ENCODE peak calls at places on chromosomes 6 and 20, in five cellular contexts. One of them, this sample, is unnamed.

GRCh38 chr6:71091167-71091566 is 134.3 kb upstream of the B3GAT2 start:
- DNase-seq in B cell: no peak
- DNase-seq in activated CD8-positive, alpha-beta memory T cell treated with anti-CD3 and anti-CD28 coated beads for 24 hours: no peak
- DNase-seq in globus pallidus: no peak
- DNase-seq in HFFc6: no peak
- DNase-seq in this sample: no peak

GRCh38 chr20:61937146-61937962 is 128.3 kb downstream of the TAF4 start:
- DNase-seq in activated CD8-positive, alpha-beta memory T cell treated with anti-CD3 and anti-CD28 coated beads for 24 hours: no peak
- DNase-seq in HFFc6: no peak
- DNase-seq in globus pallidus: no peak
- DNase-seq in B cell: no peak
- DNase-seq in this sample: no peak

GRCh38 chr6:2622683-2623082 is 128.0 kb downstream of the MYLK4 start:
- DNase-seq in B cell: no peak
- DNase-seq in HFFc6: no peak
- DNase-seq in activated CD8-positive, alpha-beta memory T cell treated with anti-CD3 and anti-CD28 coated beads for 24 hours: no peak
- DNase-seq in globus pallidus: no peak
- DNase-seq in this sample: no peak

GRCh38 chr6:41679696-41680095 is 41.4 kb downstream of the MDFI start:
- DNase-seq in HFFc6: no peak
- DNase-seq in activated CD8-positive, alpha-beta memory T cell treated with anti-CD3 and anti-CD28 coated beads for 24 hours: no peak
- DNase-seq in globus pallidus: no peak
- DNase-seq in B cell: no peak
- DNase-seq in this sample: no peak

GRCh38 chr20:17646209-17646717 is 35.8 kb downstream of the RRBP1 start:
- DNase-seq in activated CD8-positive, alpha-beta memory T cell treated with anti-CD3 and anti-CD28 coated beads for 24 hours: no peak
- DNase-seq in HFFc6: no peak
- DNase-seq in B cell: no peak
- DNase-seq in globus pallidus: no peak
- DNase-seq in this sample: no peak

GRCh38 chr20:60116128-60116909 is 158.1 kb downstream of the CDH26 start:
- DNase-seq in globus pallidus: no peak
- DNase-seq in B cell: no peak
- DNase-seq in HFFc6: no peak
- DNase-seq in activated CD8-positive, alpha-beta memory T cell treated with anti-CD3 and anti-CD28 coated beads for 24 hours: no peak
- DNase-seq in this sample: no peak

GRCh38 chr20:41290804-41291389 is 26.6 kb downstream of the ZHX3 start:
- DNase-seq in B cell: no peak
- DNase-seq in HFFc6: no peak
- DNase-seq in globus pallidus: no peak
- DNase-seq in activated CD8-positive, alpha-beta memory T cell treated with anti-CD3 and anti-CD28 coated beads for 24 hours: no peak
- DNase-seq in this sample: no peak

GRCh38 chr6:15464211-15464725 is 198.6 kb downstream of the DTNBP1 start:
- DNase-seq in B cell: peak
- DNase-seq in globus pallidus: no peak
- DNase-seq in HFFc6: no peak
- DNase-seq in activated CD8-positive, alpha-beta memory T cell treated with anti-CD3 and anti-CD28 coated beads for 24 hours: peak
- DNase-seq in this sample: no peak

GRCh38 chr20:49405696-49406095 is 76.8 kb downstream of the KCNB1 start:
- DNase-seq in B cell: no peak
- DNase-seq in HFFc6: no peak
- DNase-seq in globus pallidus: no peak
- DNase-seq in activated CD8-positive, alpha-beta memory T cell treated with anti-CD3 and anti-CD28 coated beads for 24 hours: no peak
- DNase-seq in this sample: no peak

GRCh38 chr6:10599046-10599445 is 77.9 kb downstream of the GCNT2 start:
- DNase-seq in activated CD8-positive, alpha-beta memory T cell treated with anti-CD3 and anti-CD28 coated beads for 24 hours: no peak
- DNase-seq in HFFc6: no peak
- DNase-seq in globus pallidus: no peak
- DNase-seq in B cell: no peak
- DNase-seq in this sample: no peak

GRCh38 chr6:4647414-4648365 is 128.5 kb upstream of the CDYL start:
- DNase-seq in B cell: no peak
- DNase-seq in activated CD8-positive, alpha-beta memory T cell treated with anti-CD3 and anti-CD28 coated beads for 24 hours: peak
- DNase-seq in globus pallidus: peak
- DNase-seq in HFFc6: peak
- DNase-seq in this sample: peak

GRCh38 chr6:37433657-37434271 is 743 bp downstream of the CMTR1 start:
- DNase-seq in B cell: peak
- DNase-seq in activated CD8-positive, alpha-beta memory T cell treated with anti-CD3 and anti-CD28 coated beads for 24 hours: no peak
- DNase-seq in globus pallidus: peak
- DNase-seq in HFFc6: peak
- DNase-seq in this sample: peak

GRCh38 chr6:65709099-65709830 is 2.2 kb upstream of the EYS start:
- DNase-seq in B cell: no peak
- DNase-seq in globus pallidus: no peak
- DNase-seq in HFFc6: no peak
- DNase-seq in activated CD8-positive, alpha-beta memory T cell treated with anti-CD3 and anti-CD28 coated beads for 24 hours: no peak
- DNase-seq in this sample: no peak

GRCh38 chr6:168031411-168032382 is 34.2 kb downstream of the KIF25 start:
- DNase-seq in B cell: no peak
- DNase-seq in globus pallidus: no peak
- DNase-seq in HFFc6: peak
- DNase-seq in activated CD8-positive, alpha-beta memory T cell treated with anti-CD3 and anti-CD28 coated beads for 24 hours: no peak
- DNase-seq in this sample: no peak

GRCh38 chr20:45470262-45470931 is 844 bp downstream of the WFDC2 start:
- DNase-seq in activated CD8-positive, alpha-beta memory T cell treated with anti-CD3 and anti-CD28 coated beads for 24 hours: no peak
- DNase-seq in globus pallidus: peak
- DNase-seq in HFFc6: no peak
- DNase-seq in B cell: peak
- DNase-seq in this sample: peak

GRCh38 chr6:13836170-13836569 is 21.8 kb upstream of the MCUR1 start:
- DNase-seq in B cell: no peak
- DNase-seq in HFFc6: no peak
- DNase-seq in globus pallidus: no peak
- DNase-seq in activated CD8-positive, alpha-beta memory T cell treated with anti-CD3 and anti-CD28 coated beads for 24 hours: no peak
- DNase-seq in this sample: no peak

GRCh38 chr6:117615981-117616961 is 14.0 kb upstream of the GOPC start:
- DNase-seq in activated CD8-positive, alpha-beta memory T cell treated with anti-CD3 and anti-CD28 coated beads for 24 hours: peak
- DNase-seq in B cell: no peak
- DNase-seq in HFFc6: no peak
- DNase-seq in globus pallidus: no peak
- DNase-seq in this sample: no peak

GRCh38 chr6:168403370-168404005 is 37.5 kb upstream of the SMOC2 start:
- DNase-seq in HFFc6: no peak
- DNase-seq in B cell: no peak
- DNase-seq in activated CD8-positive, alpha-beta memory T cell treated with anti-CD3 and anti-CD28 coated beads for 24 hours: no peak
- DNase-seq in globus pallidus: no peak
- DNase-seq in this sample: no peak

GRCh38 chr20:2688041-2688591 is 4.5 kb upstream of the EBF4 start:
- DNase-seq in activated CD8-positive, alpha-beta memory T cell treated with anti-CD3 and anti-CD28 coated beads for 24 hours: peak
- DNase-seq in B cell: no peak
- DNase-seq in globus pallidus: peak
- DNase-seq in HFFc6: no peak
- DNase-seq in this sample: peak

GRCh38 chr6:69578366-69578890 is 218.4 kb downstream of the LMBRD1 start:
- DNase-seq in globus pallidus: no peak
- DNase-seq in activated CD8-positive, alpha-beta memory T cell treated with anti-CD3 and anti-CD28 coated beads for 24 hours: no peak
- DNase-seq in HFFc6: no peak
- DNase-seq in B cell: no peak
- DNase-seq in this sample: peak

GRCh38 chr20:51129201-51129671 is 106.3 kb upstream of the KCNG1 start:
- DNase-seq in HFFc6: no peak
- DNase-seq in B cell: no peak
- DNase-seq in activated CD8-positive, alpha-beta memory T cell treated with anti-CD3 and anti-CD28 coated beads for 24 hours: no peak
- DNase-seq in globus pallidus: no peak
- DNase-seq in this sample: no peak

GRCh38 chr20:8156603-8157079 is 24.6 kb downstream of the PLCB1 start:
- DNase-seq in B cell: no peak
- DNase-seq in HFFc6: peak
- DNase-seq in activated CD8-positive, alpha-beta memory T cell treated with anti-CD3 and anti-CD28 coated beads for 24 hours: no peak
- DNase-seq in globus pallidus: no peak
- DNase-seq in this sample: no peak

GRCh38 chr20:4883546-4883945 is 117.8 kb downstream of the SLC23A2 start:
- DNase-seq in B cell: no peak
- DNase-seq in HFFc6: no peak
- DNase-seq in activated CD8-positive, alpha-beta memory T cell treated with anti-CD3 and anti-CD28 coated beads for 24 hours: peak
- DNase-seq in globus pallidus: no peak
- DNase-seq in this sample: no peak

GRCh38 chr6:42239736-42240375 is 22.2 kb upstream of the MRPS10 start:
- DNase-seq in globus pallidus: no peak
- DNase-seq in activated CD8-positive, alpha-beta memory T cell treated with anti-CD3 and anti-CD28 coated beads for 24 hours: no peak
- DNase-seq in HFFc6: peak
- DNase-seq in B cell: no peak
- DNase-seq in this sample: no peak

GRCh38 chr20:7195704-7196103 is 428.2 kb downstream of the BMP2 start:
- DNase-seq in B cell: no peak
- DNase-seq in globus pallidus: peak
- DNase-seq in HFFc6: no peak
- DNase-seq in activated CD8-positive, alpha-beta memory T cell treated with anti-CD3 and anti-CD28 coated beads for 24 hours: no peak
- DNase-seq in this sample: no peak

GRCh38 chr6:142601427-142601826 is 299.6 kb downstream of the ADGRG6 start:
- DNase-seq in HFFc6: no peak
- DNase-seq in B cell: no peak
- DNase-seq in globus pallidus: no peak
- DNase-seq in activated CD8-positive, alpha-beta memory T cell treated with anti-CD3 and anti-CD28 coated beads for 24 hours: no peak
- DNase-seq in this sample: no peak

GRCh38 chr6:23547851-23548250 is 578.2 kb upstream of the NRSN1 start:
- DNase-seq in B cell: no peak
- DNase-seq in HFFc6: no peak
- DNase-seq in globus pallidus: peak
- DNase-seq in activated CD8-positive, alpha-beta memory T cell treated with anti-CD3 and anti-CD28 coated beads for 24 hours: no peak
- DNase-seq in this sample: no peak

GRCh38 chr6:166007349-166008263 is 160.0 kb downstream of the TBXT start:
- DNase-seq in B cell: no peak
- DNase-seq in activated CD8-positive, alpha-beta memory T cell treated with anti-CD3 and anti-CD28 coated beads for 24 hours: no peak
- DNase-seq in HFFc6: no peak
- DNase-seq in globus pallidus: no peak
- DNase-seq in this sample: peak

GRCh38 chr6:3850451-3851203 is 1.5 kb downstream of the FAM50B start:
- DNase-seq in HFFc6: no peak
- DNase-seq in B cell: no peak
- DNase-seq in activated CD8-positive, alpha-beta memory T cell treated with anti-CD3 and anti-CD28 coated beads for 24 hours: peak
- DNase-seq in globus pallidus: no peak
- DNase-seq in this sample: no peak

GRCh38 chr6:49849121-49849907 is 17.0 kb downstream of the CRISP1 start:
- DNase-seq in globus pallidus: peak
- DNase-seq in HFFc6: peak
- DNase-seq in B cell: peak
- DNase-seq in activated CD8-positive, alpha-beta memory T cell treated with anti-CD3 and anti-CD28 coated beads for 24 hours: no peak
- DNase-seq in this sample: peak

This sample was measured in cerebellar cortex.